ENCODE peak calls at places on chromosomes 12 and 14, in four cellular contexts. S is WTC11, U is HepG2, X is H1. Z is an unnamed sample.

GRCh38 chr14:100246136-100246535 is 7.2 kb downstream of the YY1 start:
- DNase-seq in U (no peak), X (no peak), S (no peak), Z (peak)

GRCh38 chr14:89801128-89801527 is 153.4 kb downstream of the EFCAB11 start:
- DNase-seq in S (no peak), X (no peak), U (no peak), Z (no peak)

GRCh38 chr14:101028971-101029667 is 125.6 kb upstream of the RTL1 start:
- DNase-seq in S (no peak), U (no peak), X (no peak), Z (no peak)

GRCh38 chr14:101449114-101449513 is 112.2 kb upstream of the DIO3 start:
- DNase-seq in U (no peak), X (no peak), S (no peak), Z (no peak)

GRCh38 chr12:95212576-95212975 is 4.7 kb downstream of the FGD6 start:
- DNase-seq in X (no peak), U (no peak), S (no peak), Z (no peak)

GRCh38 chr12:20320552-20320951 is 47.8 kb upstream of the PDE3A start:
- DNase-seq in S (no peak), U (no peak), X (no peak), Z (no peak)

GRCh38 chr14:102668291-102668873 is 75.9 kb downstream of the RCOR1 start:
- DNase-seq in S (no peak), X (no peak), U (no peak), Z (no peak)

GRCh38 chr12:89768586-89769482 is 60.2 kb upstream of the ATP2B1 start:
- DNase-seq in U (peak), X (no peak), S (no peak), Z (no peak)

GRCh38 chr12:90015228-90015627 is 306.6 kb upstream of the ATP2B1 start:
- DNase-seq in U (no peak), X (no peak), S (no peak), Z (no peak)

GRCh38 chr14:57205953-57206352 is 62.8 kb downstream of the EXOC5 start:
- DNase-seq in S (no peak), U (no peak), X (no peak), Z (no peak)

GRCh38 chr12:16669756-16670155 is 63.8 kb upstream of the LMO3 start:
- DNase-seq in S (no peak), X (no peak), U (no peak), Z (no peak)

GRCh38 chr12:107843351-107844311 is 69.1 kb downstream of the ASCL4 start:
- DNase-seq in X (peak), U (no peak), S (peak), Z (no peak)

GRCh38 chr14:81400852-81401251 is 728 bp upstream of the STON2 start:
- DNase-seq in U (no peak), S (no peak), X (no peak), Z (no peak)
- TF ChIP-seq JUN in U (no peak), S (no peak), X (no peak), Z (no peak)

DNA sequence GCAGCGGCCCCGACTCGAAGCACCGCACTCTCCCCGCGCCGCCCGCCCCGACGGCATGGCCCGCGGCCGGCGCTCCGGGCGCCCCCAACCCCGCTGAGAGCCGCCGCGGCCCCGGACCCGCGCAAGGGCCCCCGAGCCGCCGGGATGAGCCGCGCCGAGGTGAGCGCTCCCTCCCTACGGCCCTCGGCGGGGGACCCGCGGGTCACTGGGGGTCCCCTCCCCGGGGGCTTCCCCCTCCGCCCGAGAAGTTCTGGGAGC is 847 bp upstream of the SAMD4A start:
- DNase-seq in S (no peak), U (no peak), X (peak), Z (no peak)
- TF ChIP-seq CREB1 in S (no peak), U (no peak), X (no peak), Z (no peak)

GRCh38 chr12:65335021-65335714 is 56.7 kb downstream of the MSRB3 start:
- DNase-seq in U (peak), S (no peak), X (no peak), Z (no peak)
- TF ChIP-seq JUN in U (peak), S (no peak), X (no peak), Z (no peak)

DNA sequence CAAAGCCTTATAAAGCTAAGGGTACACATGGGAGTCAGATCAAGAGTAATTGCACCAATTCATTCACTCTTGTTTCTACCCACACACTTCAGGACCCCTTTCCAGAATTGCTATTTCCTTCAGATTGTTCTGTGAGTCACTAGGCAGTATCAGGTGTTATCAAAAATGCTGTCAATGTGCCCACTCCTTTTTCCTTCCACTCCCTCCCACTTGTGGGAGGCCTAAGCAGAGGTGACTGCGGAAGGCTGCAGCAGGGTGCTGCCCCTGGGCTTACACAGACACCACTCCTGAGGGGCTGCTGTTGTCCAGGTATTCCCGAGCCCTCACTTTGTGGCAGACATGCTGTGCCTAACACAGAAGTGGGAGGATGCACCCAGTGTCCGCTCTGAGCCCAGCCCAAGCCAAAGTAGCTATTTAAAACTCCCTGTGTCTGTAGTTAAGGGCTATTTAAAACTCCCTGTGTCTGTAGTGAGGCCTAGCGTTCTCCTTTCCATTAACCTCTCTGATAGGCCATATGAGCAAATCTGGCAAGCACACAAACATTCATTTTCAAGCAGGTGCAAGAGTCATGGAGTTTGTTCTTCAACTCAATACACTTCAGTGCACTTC is 118.0 kb downstream of the PHLDA1 start:
- DNase-seq in U (no peak), S (no peak), X (no peak), Z (no peak)
- TF ChIP-seq CREB1 in U (no peak), S (no peak), X (no peak), Z (no peak)

GRCh38 chr12:67939611-67940010 is 49.6 kb upstream of the IFNG-AS1 start:
- DNase-seq in U (no peak), S (no peak), X (no peak), Z (no peak)
- TF ChIP-seq JUN in U (no peak), S (no peak), X (no peak), Z (no peak)

GRCh38 chr12:124030510-124030909 is 57.5 kb downstream of the ZNF664 start:
- DNase-seq in X (no peak), S (no peak), U (no peak), Z (peak)
- TF ChIP-seq CREB1 in X (no peak), S (no peak), U (no peak), Z (no peak)

DNA sequence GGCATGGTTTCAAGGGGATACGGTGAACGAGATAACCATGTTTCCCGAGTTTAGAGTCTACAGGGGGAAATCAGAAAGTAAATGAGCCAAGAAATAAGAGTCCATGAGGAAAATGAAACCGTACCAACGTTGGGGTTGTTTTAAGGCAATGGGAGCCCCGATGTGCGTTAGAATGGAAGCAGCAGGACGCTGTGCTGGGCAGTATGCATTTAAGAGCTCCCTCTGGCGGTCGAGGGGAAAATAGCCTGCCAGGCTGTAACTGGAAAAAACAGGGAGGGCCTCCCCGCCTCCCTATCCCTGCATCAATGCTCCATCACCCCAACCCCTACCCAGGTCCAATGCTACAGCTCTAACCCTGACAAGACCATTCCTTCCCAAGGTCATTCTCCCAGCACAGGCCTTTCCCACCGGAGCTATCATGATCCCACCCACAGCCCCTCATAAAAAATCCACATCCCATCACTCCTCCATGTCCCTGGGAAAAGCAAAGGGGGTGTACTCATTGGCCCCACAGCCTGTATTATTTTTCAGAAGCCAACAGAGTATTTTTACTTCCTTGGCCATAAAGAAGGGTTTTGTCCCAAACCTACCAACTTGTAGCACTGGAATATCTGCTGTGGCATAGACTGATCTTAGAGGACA is 226.3 kb upstream of the NOS1 start:
- DNase-seq in X (peak), S (peak), U (peak), Z (peak)
- TF ChIP-seq JUN in X (no peak), S (no peak), U (no peak), Z (no peak)